ENCODE peak calls at places on chromosomes 5 and 9, in seven cellular contexts. J is HEK293T, H is WTC11, Q is HCT116, M is GM12878, K is H1, X is K562. A is an unnamed sample.

GRCh38 chr5:151780348-151780747 is 8.6 kb downstream of the G3BP1 start:
- DNase-seq in K (no peak), H (peak), X (no peak), Q (no peak), J (peak), M (no peak), A (no peak)

GRCh38 chr9:135077497-135078200 is 9.8 kb upstream of the OLFM1 start:
- DNase-seq in J (peak), Q (no peak), X (peak), K (no peak), M (no peak), H (peak), A (no peak)

GRCh38 chr5:60597570-60597969 is 102.4 kb downstream of the DEPDC1B start:
- DNase-seq in H (no peak), M (peak), K (no peak), J (no peak), Q (no peak), X (no peak), A (no peak)

GRCh38 chr9:88313364-88314220 is 74.7 kb upstream of the SPIN1 start:
- DNase-seq in M (no peak), H (peak), X (no peak), J (no peak), K (peak), Q (no peak), A (no peak)

GRCh38 chr5:68777145-68777544 is 316.7 kb upstream of the SLC30A5 start:
- DNase-seq in K (no peak), X (no peak), Q (no peak), M (no peak), J (no peak), H (no peak), A (no peak)

GRCh38 chr5:51347704-51348103 is 35.5 kb upstream of the ISL1 start:
- DNase-seq in K (no peak), Q (peak), X (no peak), J (no peak), M (no peak), H (no peak), A (peak)

GRCh38 chr5:172952034-172952511 is 7.2 kb upstream of the RPL26L1 start:
- DNase-seq in J (no peak), M (no peak), H (no peak), Q (no peak), X (no peak), K (no peak), A (no peak)

GRCh38 chr5:38135486-38136031 is 122.8 kb upstream of the EGFLAM start:
- DNase-seq in K (no peak), Q (no peak), J (no peak), M (no peak), H (no peak), X (no peak), A (no peak)

GRCh38 chr5:106269252-106269843 is 1401.4 kb downstream of the EFNA5 start:
- DNase-seq in M (no peak), X (no peak), H (no peak), J (no peak), K (no peak), Q (peak), A (peak)

GRCh38 chr9:90546200-90546599 is 96.4 kb downstream of the DIRAS2 start:
- DNase-seq in M (no peak), J (peak), K (no peak), X (no peak), H (no peak), Q (no peak), A (peak)

GRCh38 chr5:321233-321725 is at the start of gene AHRR:
- DNase-seq in J (peak), Q (no peak), M (no peak), H (peak), K (no peak), X (peak), A (peak)

GRCh38 chr9:35945341-35946018 is 12.5 kb downstream of the OR2S2 start:
- DNase-seq in K (peak), J (peak), X (peak), Q (peak), H (peak), M (no peak), A (peak)

GRCh38 chr9:88258587-88258986 is 120.3 kb upstream of the SPATA31C2 start:
- DNase-seq in M (no peak), J (no peak), X (no peak), Q (no peak), K (no peak), H (no peak), A (no peak)

GRCh38 chr9:3936520-3937235 is 363.2 kb downstream of the GLIS3 start:
- DNase-seq in H (no peak), Q (no peak), X (no peak), M (no peak), K (no peak), J (no peak), A (no peak)
- TF ChIP-seq SP1 in H (no peak), Q (no peak), X (no peak), M (no peak), K (no peak), J (no peak), A (no peak)

DNA sequence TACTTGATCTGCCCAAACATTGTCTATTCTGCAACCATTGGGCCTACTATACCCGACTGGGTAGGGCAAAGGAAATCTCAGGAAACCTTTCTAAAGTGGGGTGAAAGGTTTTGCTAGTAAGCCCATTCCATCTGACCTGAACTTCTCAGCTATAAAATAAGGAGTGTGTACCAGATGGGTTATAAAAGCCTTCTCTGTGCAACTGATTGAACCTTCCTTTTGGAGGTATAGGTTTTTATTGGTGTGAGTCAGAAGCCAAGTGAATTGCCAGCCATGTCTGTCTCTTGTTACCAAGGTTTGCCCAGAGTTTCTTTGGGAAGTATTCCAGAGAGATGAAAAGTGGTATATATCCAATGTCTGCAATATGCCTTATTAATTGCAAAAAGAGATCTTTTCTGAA is 1271.0 kb upstream of the WWC1 start:
- DNase-seq in K (no peak), M (no peak), X (no peak), J (no peak), Q (no peak), H (no peak), A (no peak)
- TF ChIP-seq SP1 in K (no peak), M (no peak), X (no peak), J (no peak), Q (no peak), H (no peak), A (no peak)

DNA sequence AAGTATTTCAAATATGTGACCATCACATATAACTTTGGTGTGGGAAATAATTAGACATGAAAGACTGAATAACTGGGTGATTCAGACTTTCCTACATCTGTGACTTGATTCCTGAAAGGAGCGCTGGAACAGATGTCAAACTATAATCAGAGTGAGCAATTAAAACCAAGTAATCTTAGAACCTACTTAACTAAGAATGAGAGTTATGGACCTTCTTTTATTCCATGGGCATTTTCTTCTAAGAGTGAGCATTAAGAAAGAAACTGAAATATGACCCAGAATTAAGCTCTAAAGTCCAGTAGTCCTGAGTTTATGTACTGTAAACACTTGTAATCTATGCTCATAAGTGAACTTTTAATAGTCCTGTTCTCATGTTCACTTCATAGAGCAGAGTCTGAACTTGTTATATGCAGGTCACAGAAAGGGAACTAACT is 68.4 kb downstream of the PAM start:
- DNase-seq in K (no peak), X (no peak), M (no peak), Q (peak), H (no peak), J (no peak), A (no peak)
- TF ChIP-seq SP1 in K (no peak), X (no peak), M (no peak), Q (no peak), H (no peak), J (no peak), A (no peak)

DNA sequence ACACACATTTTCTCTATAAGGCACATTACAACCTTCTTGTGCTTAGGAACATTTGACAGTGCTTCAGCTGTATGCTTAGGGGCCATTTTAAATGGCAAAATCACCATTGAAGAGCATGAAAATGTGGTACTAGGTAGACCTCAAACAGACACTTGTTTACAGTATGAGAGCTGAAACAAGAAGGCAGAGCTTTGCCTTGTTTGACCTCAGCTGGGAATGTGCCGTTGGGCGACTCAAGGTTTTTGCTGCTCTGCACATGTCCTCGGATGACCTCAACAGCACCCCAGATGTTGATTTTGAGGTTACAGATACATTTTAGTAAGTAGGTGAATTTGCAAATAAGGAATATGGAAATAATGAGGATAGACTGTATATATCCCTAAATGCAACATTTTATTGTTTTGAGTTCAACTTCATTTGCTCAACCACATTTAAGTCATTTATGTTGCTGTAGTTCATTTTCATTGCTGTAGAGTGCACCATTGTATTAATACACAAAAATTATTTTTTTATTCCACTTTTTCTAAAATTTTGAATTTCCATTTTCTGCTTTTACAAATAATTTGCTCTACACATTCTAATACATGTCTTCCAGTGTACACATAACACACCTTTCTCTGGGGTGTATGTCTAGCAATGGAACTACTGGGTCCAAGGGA is 206.8 kb downstream of the NR3C1 start:
- DNase-seq in J (no peak), Q (no peak), H (no peak), K (no peak), M (no peak), X (no peak), A (peak)
- TF ChIP-seq SP1 in J (no peak), Q (no peak), H (no peak), K (no peak), M (no peak), X (no peak), A (no peak)

DNA sequence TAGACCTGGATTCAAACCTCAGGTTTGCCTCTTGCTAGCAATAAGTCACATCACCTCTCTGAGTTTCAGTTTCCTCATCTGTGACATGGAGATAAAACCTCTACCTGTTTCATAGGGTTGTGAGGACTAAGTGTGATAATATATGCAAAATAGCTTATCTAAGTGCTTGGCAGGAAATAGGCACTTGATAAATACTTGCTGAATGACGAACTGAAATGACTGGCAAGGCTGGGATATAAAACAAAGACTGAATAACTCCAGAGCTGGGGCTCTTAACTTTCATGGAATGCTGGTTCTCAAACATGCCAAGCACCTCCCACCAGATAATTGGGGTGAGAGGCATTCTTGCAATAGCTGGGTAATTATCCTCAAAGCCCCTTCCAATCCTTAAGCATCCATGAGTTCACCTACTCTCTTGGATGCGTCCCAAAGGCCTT is 87.6 kb downstream of the ADRB2 start:
- DNase-seq in M (no peak), J (no peak), X (no peak), Q (no peak), H (no peak), K (peak), A (peak)
- TF ChIP-seq SP1 in M (no peak), J (no peak), X (no peak), Q (no peak), H (no peak), K (no peak), A (no peak)

GRCh38 chr9:8653111-8653510 is 853.5 kb upstream of the DMAC1 start:
- DNase-seq in X (no peak), Q (no peak), M (no peak), J (no peak), H (no peak), K (no peak), A (no peak)

GRCh38 chr9:8651126-8651525 is 851.5 kb upstream of the DMAC1 start:
- DNase-seq in H (no peak), Q (no peak), K (no peak), X (no peak), M (no peak), J (no peak), A (no peak)

GRCh38 chr9:8651830-8652229 is 852.3 kb upstream of the DMAC1 start:
- DNase-seq in J (no peak), X (no peak), K (no peak), M (no peak), H (no peak), Q (no peak), A (no peak)

GRCh38 chr9:8653855-8654254 is 854.3 kb upstream of the DMAC1 start:
- DNase-seq in Q (no peak), M (no peak), K (no peak), X (no peak), J (no peak), H (no peak), A (no peak)

GRCh38 chr9:8652282-8652681 is 852.7 kb upstream of the DMAC1 start:
- DNase-seq in J (no peak), Q (no peak), K (no peak), H (no peak), X (no peak), M (no peak), A (no peak)
- TF ChIP-seq SP1 in J (no peak), Q (no peak), K (no peak), H (no peak), X (no peak), M (no peak), A (no peak)

GRCh38 chr5:104913840-104914239 is 1351.3 kb upstream of the NUDT12 start:
- DNase-seq in H (no peak), K (no peak), Q (no peak), M (no peak), X (no peak), J (no peak), A (no peak)

GRCh38 chr5:104914536-104915070 is 1352.0 kb upstream of the NUDT12 start:
- DNase-seq in H (no peak), J (no peak), M (no peak), K (no peak), X (no peak), Q (no peak), A (no peak)

GRCh38 chr5:104904561-104904960 is 1342.0 kb upstream of the NUDT12 start:
- DNase-seq in Q (no peak), H (no peak), K (no peak), J (no peak), X (no peak), M (no peak), A (no peak)

GRCh38 chr5:104903941-104904340 is 1341.4 kb upstream of the NUDT12 start:
- DNase-seq in X (no peak), H (no peak), K (no peak), M (no peak), J (no peak), Q (no peak), A (no peak)

GRCh38 chr5:104909803-104910202 is 1347.2 kb upstream of the NUDT12 start:
- DNase-seq in J (no peak), M (no peak), X (no peak), K (no peak), Q (no peak), H (no peak), A (no peak)
- TF ChIP-seq SP1 in J (no peak), M (no peak), X (no peak), K (no peak), Q (no peak), H (no peak), A (no peak)

GRCh38 chr5:142670811-142671210 is 15.1 kb downstream of the FGF1 start:
- DNase-seq in Q (no peak), H (no peak), J (no peak), X (no peak), M (no peak), K (no peak), A (no peak)

GRCh38 chr5:142674438-142675210 is 11.3 kb downstream of the FGF1 start:
- DNase-seq in K (no peak), H (no peak), M (no peak), J (no peak), Q (no peak), X (no peak), A (no peak)

GRCh38 chr5:142669479-142669878 is 16.4 kb downstream of the FGF1 start:
- DNase-seq in Q (no peak), K (no peak), J (no peak), H (no peak), M (no peak), X (no peak), A (no peak)

GRCh38 chr5:142671276-142671675 is 14.6 kb downstream of the FGF1 start:
- DNase-seq in X (no peak), H (no peak), M (no peak), J (no peak), Q (no peak), K (no peak), A (no peak)

DNA sequence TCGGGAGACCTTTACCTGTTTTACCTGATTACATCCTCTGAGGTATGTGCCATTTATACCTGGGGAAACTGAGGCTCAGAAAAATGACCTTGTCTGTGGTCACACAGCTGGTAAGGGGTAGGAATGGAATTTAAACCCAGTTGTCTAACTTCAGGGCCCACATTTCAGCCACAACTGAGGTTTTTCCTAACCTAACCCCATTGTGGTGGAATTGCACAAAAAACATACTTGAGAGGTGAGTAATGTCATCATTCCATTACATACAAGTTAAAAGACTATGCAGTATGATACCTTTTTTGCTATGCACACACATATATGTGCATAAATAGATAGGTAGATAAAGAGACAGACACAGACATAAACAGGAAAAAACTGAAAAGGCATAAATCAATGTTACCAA is 14.1 kb downstream of the FGF1 start:
- DNase-seq in J (no peak), Q (no peak), H (no peak), X (no peak), M (no peak), K (no peak), A (no peak)
- TF ChIP-seq SP1 in J (no peak), Q (peak), H (no peak), X (no peak), M (no peak), K (no peak), A (no peak)

DNA sequence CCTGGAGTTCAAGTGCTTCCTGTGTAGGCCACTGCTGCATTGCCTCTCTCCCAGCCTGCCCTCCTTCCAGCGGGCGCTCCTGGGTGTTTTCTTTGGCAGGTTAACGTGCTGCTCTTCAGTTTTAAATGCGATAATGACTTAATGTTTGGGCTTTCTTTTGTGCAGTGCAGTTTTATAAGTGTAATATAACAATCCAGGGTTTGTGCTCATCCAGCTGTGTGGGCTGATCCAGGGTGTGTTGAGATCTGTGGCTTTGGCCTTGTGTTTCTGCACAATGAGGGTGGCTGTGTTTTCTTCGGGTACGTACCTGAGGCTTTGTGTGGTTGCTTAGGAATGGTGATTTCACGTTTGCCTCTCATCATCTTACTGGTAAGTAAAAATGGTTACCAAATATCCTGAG is 50.6 kb downstream of the PCSK5 start:
- DNase-seq in H (no peak), Q (no peak), J (no peak), K (no peak), X (no peak), M (no peak), A (no peak)
- TF ChIP-seq SP1 in H (no peak), Q (no peak), J (no peak), K (no peak), X (no peak), M (no peak), A (no peak)